ENCODE peak calls at places on chromosomes 7 and 10, in ten cellular contexts. F is fibroblast of villous mesenchyme, L is Calu3, N is heart right ventricle, E is brain microvascular endothelial cell, T is WTC11, M is BJ, W is AG04450, Y is choroid plexus epithelial cell, B is lower leg skin. A is an unnamed sample.

GRCh38 chr7:3879337-3880054 is 578.4 kb downstream of the SDK1 start:
- DNase-seq in E (no peak), M (no peak), N (peak; percentile 38), B (no peak), T (no peak), L (no peak), Y (no peak), W (no peak), F (no peak), A (no peak)

GRCh38 chr10:110279062-110279986 is 25.4 kb downstream of the SMNDC1 start:
- DNase-seq in L (peak; percentile 39), T (peak; percentile 20), Y (peak; percentile 82), W (peak; percentile 43), B (no peak), N (no peak), F (peak; percentile 75), M (no peak), E (peak; percentile 60), A (peak; percentile 52)

GRCh38 chr7:139124084-139124914 is 14.8 kb upstream of the ZC3HAV1 start:
- DNase-seq in E (no peak), N (no peak), T (no peak), B (no peak), F (no peak), Y (no peak), W (no peak), L (no peak), M (no peak), A (no peak)

GRCh38 chr10:116168745-116169144 is 104.3 kb downstream of the GFRA1 start:
- DNase-seq in N (no peak), F (no peak), L (no peak), B (no peak), E (no peak), W (no peak), Y (no peak), M (no peak), T (no peak), A (no peak)

GRCh38 chr7:78736548-78736947 is 716.9 kb downstream of the MAGI2 start:
- DNase-seq in Y (no peak), N (no peak), B (no peak), W (no peak), F (no peak), L (no peak), E (no peak), M (no peak), T (no peak), A (no peak)

GRCh38 chr7:92685146-92686042 is 95.2 kb upstream of the FAM133B start:
- DNase-seq in W (no peak), T (no peak), B (no peak), N (no peak), M (no peak), F (no peak), L (no peak), Y (no peak), E (no peak), A (no peak)

GRCh38 chr10:133044502-133044901 is 43.2 kb upstream of the ADGRA1 start:
- DNase-seq in M (no peak), B (no peak), F (no peak), N (peak; percentile 43), Y (no peak), W (no peak), E (no peak), T (no peak), L (no peak), A (no peak)

GRCh38 chr10:43695321-43695720 is 46.6 kb upstream of the ZNF32 start:
- DNase-seq in W (no peak), B (no peak), N (no peak), Y (no peak), F (no peak), T (no peak), L (no peak), M (no peak), E (no peak), A (no peak)

GRCh38 chr10:50417486-50417905 is 166.2 kb upstream of the ASAH2 start:
- DNase-seq in F (peak; percentile 49), W (no peak), M (no peak), L (no peak), N (no peak), B (no peak), E (peak; percentile 23), T (no peak), Y (no peak), A (no peak)

GRCh38 chr10:75910032-75910431 is 478.6 kb downstream of the LRMDA start:
- DNase-seq in M (no peak), Y (peak; percentile 65), E (peak; percentile 6), F (peak; percentile 46), W (no peak), N (no peak), T (no peak), L (no peak), B (no peak), A (peak; percentile 10)

GRCh38 chr7:87316846-87317545 is 28.5 kb upstream of the CROT start:
- DNase-seq in Y (peak; percentile 89), L (no peak), N (no peak), F (peak; percentile 90), T (no peak), E (peak; percentile 43), B (no peak), W (peak; percentile 94), M (peak; percentile 88), A (peak; percentile 91)

GRCh38 chr7:5643280-5643679 is 138.2 kb downstream of the RNF216 start:
- DNase-seq in Y (peak; percentile 52), B (no peak), L (no peak), F (no peak), M (no peak), N (peak; percentile 40), W (no peak), E (peak; percentile 30), T (peak; percentile 32), A (no peak)

DNA sequence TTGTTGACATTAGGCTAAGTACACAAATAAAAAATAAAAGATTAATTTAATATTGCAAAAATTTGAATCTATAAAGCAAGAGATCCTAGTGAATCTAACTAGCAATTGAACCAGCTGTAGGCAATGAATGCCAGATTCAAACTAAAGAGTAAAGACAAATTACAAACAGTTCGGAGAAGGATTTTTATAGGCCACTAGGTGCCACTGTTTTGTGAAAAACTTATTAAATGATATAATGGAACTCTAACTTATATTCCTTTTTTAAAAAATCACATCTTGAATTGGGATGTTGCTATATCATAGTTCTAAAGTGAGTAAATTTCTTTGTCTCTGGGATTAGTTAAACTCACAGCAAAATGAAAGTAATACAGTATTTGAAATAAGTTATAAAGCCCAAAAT is 39.1 kb upstream of the GNAI1 start:
- DNase-seq in E (no peak), L (no peak), N (no peak), W (no peak), M (no peak), F (peak; percentile 45), Y (peak; percentile 56), T (no peak), B (no peak), A (no peak)
- TF ChIP-seq CTCF in E (peak; percentile 23), L (no peak), N (peak; percentile 52), W (peak; percentile 50), M (peak; percentile 34), F (peak; percentile 44), Y (peak; percentile 49), T (peak; percentile 11), B (no peak), A (peak; percentile 82)

GRCh38 chr10:103367782-103368518 is at the start of gene TAF5:
- DNase-seq in F (peak; percentile 95), T (peak; percentile 94), N (peak; percentile 89), B (peak; percentile 97), Y (peak; percentile 97), E (peak; percentile 93), M (peak; percentile 76), W (peak; percentile 86), L (peak; percentile 87), A (peak; percentile 96)
- TF ChIP-seq CTCF in F (no peak), T (no peak), N (no peak), B (no peak), Y (no peak), E (no peak), M (no peak), W (no peak), L (no peak), A (peak; percentile 24)

GRCh38 chr7:102103027-102103372 is 183.7 kb upstream of the SH2B2 start:
- DNase-seq in E (no peak), F (no peak), L (no peak), T (no peak), N (no peak), W (no peak), Y (no peak), B (no peak), M (no peak), A (no peak)

GRCh38 chr7:102101926-102102325 is 184.7 kb upstream of the SH2B2 start:
- DNase-seq in N (no peak), Y (no peak), T (no peak), B (no peak), E (no peak), L (no peak), F (no peak), M (no peak), W (no peak), A (no peak)

GRCh38 chr7:102101111-102101551 is 185.5 kb upstream of the SH2B2 start:
- DNase-seq in E (no peak), F (no peak), W (no peak), M (no peak), B (no peak), T (no peak), Y (no peak), L (no peak), N (no peak), A (no peak)

GRCh38 chr7:102106625-102107024 is 180.0 kb upstream of the SH2B2 start:
- DNase-seq in N (no peak), T (no peak), W (no peak), B (no peak), E (no peak), M (no peak), L (no peak), F (no peak), Y (no peak), A (no peak)

DNA sequence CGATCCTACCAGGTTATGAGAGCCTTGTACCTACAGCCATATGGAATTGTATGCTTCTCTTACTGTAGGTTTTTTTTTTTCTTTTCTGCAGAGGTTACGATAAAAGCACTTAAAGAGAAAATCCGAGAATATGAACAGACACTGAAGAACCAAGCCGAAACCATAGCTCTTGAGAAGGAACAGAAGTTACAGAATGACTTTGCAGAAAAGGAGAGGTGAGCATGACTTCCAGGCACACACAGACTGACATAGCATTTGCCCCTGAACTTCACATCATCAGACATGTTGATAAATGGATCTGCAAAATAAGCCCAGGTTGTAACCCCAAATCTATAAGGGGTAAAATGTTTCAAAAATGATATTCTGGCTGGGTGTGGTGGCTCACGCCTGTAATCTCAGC is 182.4 kb upstream of the SH2B2 start:
- DNase-seq in B (no peak), Y (no peak), M (no peak), F (no peak), T (no peak), L (no peak), N (no peak), E (no peak), W (no peak), A (no peak)
- TF ChIP-seq CTCF in B (no peak), Y (no peak), M (no peak), F (no peak), T (no peak), L (no peak), N (no peak), E (no peak), W (no peak), A (no peak)

DNA sequence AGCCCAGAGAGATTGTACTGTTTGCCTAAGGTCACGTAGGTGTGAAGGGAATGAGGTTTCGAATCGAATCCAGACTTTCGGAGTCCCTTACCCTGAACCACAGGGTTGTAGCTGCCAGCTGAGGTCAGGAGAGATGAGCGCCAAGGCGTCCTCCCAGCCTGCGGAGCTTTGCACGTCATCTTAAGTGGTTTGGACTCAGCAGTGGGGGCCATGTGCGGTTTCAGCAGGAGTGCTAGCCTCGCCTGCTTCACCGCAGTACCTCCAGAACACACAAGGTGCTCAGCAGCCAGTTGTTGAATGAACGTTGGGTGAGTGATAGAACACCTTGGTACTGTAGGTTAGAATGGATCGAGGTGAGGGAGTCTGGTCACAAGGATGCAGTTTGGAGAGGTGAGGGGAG is 74.9 kb upstream of the PPIF start:
- DNase-seq in L (no peak), Y (no peak), W (no peak), T (no peak), B (no peak), N (no peak), E (no peak), F (no peak), M (no peak), A (no peak)
- TF ChIP-seq CTCF in L (no peak), Y (no peak), W (no peak), T (no peak), B (no peak), N (no peak), E (no peak), F (no peak), M (no peak), A (no peak)

A was measured in HFFc6.